ENCODE peak calls at places on chromosomes 1 and 21, in seven cellular contexts. H is ovary, Z is upper lobe of right lung, G is AG04450, C is brain microvascular endothelial cell, L is A673, R is neural progenitor cell. U is an unnamed sample.
A peak's percentile ranks its signal among the peaks of the same experiment; 100 is the strongest.

GRCh38 chr1:154178856-154179811 is 12.8 kb downstream of the TPM3 start:
- DNase-seq in H (no peak), Z (no peak), G (no peak), C (no peak), L (peak; percentile 54), R (peak; percentile 13), U (no peak)

GRCh38 chr1:11064942-11065341 is 5.1 kb upstream of the SRM start:
- DNase-seq in H (no peak), Z (no peak), G (no peak), C (no peak), L (no peak), R (no peak), U (no peak)

GRCh38 chr1:89987170-89987819 is 7.6 kb upstream of the ZNF326 start:
- DNase-seq in H (no peak), Z (no peak), G (peak; percentile 56), C (peak; percentile 69), L (peak; percentile 87), R (peak; percentile 61), U (peak; percentile 61)

GRCh38 chr1:116122955-116123757 is 12.0 kb downstream of the MAB21L3 start:
- DNase-seq in H (no peak), Z (peak; percentile 71), G (no peak), C (peak; percentile 82), L (no peak), R (no peak), U (peak; percentile 28)

GRCh38 chr1:245260116-245260882 is 105.5 kb downstream of the KIF26B start:
- DNase-seq in H (no peak), Z (no peak), G (no peak), C (no peak), L (no peak), R (no peak), U (no peak)

GRCh38 chr1:59926381-59927243 is at the start of gene CYP2J2:
- DNase-seq in H (no peak), Z (peak; percentile 81), G (no peak), C (no peak), L (peak; percentile 68), R (peak; percentile 65), U (peak; percentile 38)

GRCh38 chr1:2527553-2527860 is 1.1 kb upstream of the PANK4 start:
- DNase-seq in H (no peak), Z (no peak), G (no peak), C (no peak), L (no peak), R (no peak), U (no peak)

GRCh38 chr1:88549536-88549935 is 134.5 kb upstream of the PKN2 start:
- DNase-seq in H (no peak), Z (no peak), G (no peak), C (no peak), L (peak; percentile 42), R (no peak), U (no peak)

GRCh38 chr21:42263591-42264131 is 44.7 kb downstream of the ABCG1 start:
- DNase-seq in H (no peak), Z (peak; percentile 77), G (no peak), C (no peak), L (peak; percentile 20), R (peak; percentile 21), U (no peak)

GRCh38 chr1:3560199-3560955 is 50.9 kb downstream of the MEGF6 start:
- DNase-seq in H (no peak), Z (no peak), G (no peak), C (no peak), L (no peak), R (no peak), U (no peak)

GRCh38 chr1:1275836-1276235 is 2.2 kb upstream of the UBE2J2 start:
- DNase-seq in H (no peak), Z (no peak), G (no peak), C (peak; percentile 34), L (no peak), R (no peak), U (no peak)

GRCh38 chr1:162663589-162664030 is 31.3 kb downstream of the DDR2 start:
- DNase-seq in H (no peak), Z (no peak), G (no peak), C (peak; percentile 76), L (peak; percentile 96), R (peak; percentile 82), U (no peak)

GRCh38 chr1:18793164-18793563 is 66.3 kb downstream of the TAS1R2 start:
- DNase-seq in H (no peak), Z (no peak), G (no peak), C (no peak), L (no peak), R (no peak), U (no peak)

GRCh38 chr1:157025856-157026255 is 19.7 kb downstream of the ARHGEF11 start:
- DNase-seq in H (no peak), Z (no peak), G (no peak), C (no peak), L (no peak), R (no peak), U (no peak)

GRCh38 chr1:216805233-216805632 is 82.0 kb upstream of the ESRRG start:
- DNase-seq in H (no peak), Z (no peak), G (no peak), C (no peak), L (no peak), R (no peak), U (no peak)

GRCh38 chr1:30901798-30902652 is 6.5 kb downstream of the SDC3 start:
- DNase-seq in H (peak; percentile 49), Z (no peak), G (no peak), C (no peak), L (no peak), R (no peak), U (no peak)

GRCh38 chr1:161119017-161119378 is 1.1 kb downstream of the NIT1 start:
- DNase-seq in H (peak; percentile 49), Z (no peak), G (no peak), C (no peak), L (no peak), R (peak; percentile 22), U (no peak)

GRCh38 chr1:90717665-90718410 is 736 bp upstream of the BARHL2 start:
- DNase-seq in H (no peak), Z (no peak), G (no peak), C (no peak), L (peak; percentile 97), R (peak; percentile 91), U (no peak)

GRCh38 chr1:61083799-61084385 is 1.5 kb downstream of the NFIA start:
- DNase-seq in H (no peak), Z (no peak), G (no peak), C (no peak), L (peak; percentile 47), R (no peak), U (no peak)

GRCh38 chr1:218718977-218719376 is 373.8 kb downstream of the TGFB2 start:
- DNase-seq in H (no peak), Z (no peak), G (peak; percentile 86), C (peak; percentile 82), L (no peak), R (no peak), U (no peak)

DNA sequence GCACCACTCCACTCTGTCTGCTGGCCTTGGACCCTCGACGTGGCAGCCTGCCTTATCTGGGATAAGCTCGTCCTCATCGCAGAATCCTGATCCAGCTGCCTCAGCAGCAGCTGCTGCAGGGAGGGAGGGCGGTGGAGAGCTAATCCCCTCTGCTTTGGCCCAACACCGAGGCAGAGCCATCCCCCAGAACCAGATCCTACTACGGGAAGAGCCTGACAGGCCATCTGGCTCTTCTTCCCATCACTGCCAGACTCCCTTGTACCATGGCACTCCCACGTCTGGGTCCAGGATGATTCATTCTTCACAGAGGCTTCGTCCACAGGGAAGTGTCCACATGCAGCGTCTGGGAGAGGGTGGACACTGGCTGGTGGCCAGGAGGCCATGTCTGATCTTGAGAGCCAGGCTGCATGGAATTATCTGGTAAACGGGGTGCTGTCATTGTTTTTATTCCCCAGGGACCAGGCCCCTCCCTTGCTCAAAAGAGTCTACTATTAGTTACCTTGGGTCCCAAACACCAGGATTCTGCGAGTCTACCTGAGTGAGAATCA is 14.6 kb upstream of the PKP1 start:
- DNase-seq in H (no peak), Z (no peak), G (peak; percentile 48), C (peak; percentile 87), L (peak; percentile 74), R (peak; percentile 64), U (no peak)
- H3K27ac ChIP-seq in H (no peak overlapping the region), Z (no peak overlapping the region), G (peak overlapping the region; percentile 39), C (peak overlapping the region; percentile 67), L (peak overlapping the region; percentile 99), R (no peak overlapping the region), U (peak overlapping the region; percentile 86)

DNA sequence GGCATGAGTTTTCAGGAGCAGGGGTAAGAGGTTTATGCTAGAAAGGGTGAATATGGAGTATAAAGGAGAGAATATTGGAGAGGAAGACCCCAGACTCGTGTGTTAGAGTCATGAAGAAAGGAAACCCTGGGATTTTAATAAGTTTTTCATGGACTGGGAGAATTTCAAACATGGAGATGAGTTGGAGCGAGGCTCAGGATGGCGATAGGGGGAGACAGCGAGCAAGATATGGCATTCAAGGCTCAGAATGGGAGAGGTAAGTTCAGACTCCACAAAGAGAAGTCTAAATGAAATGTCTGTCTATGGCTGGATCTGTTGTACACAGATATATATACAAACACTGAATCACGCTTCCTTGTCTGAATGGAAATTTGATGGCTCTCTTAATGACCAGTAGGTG is 92.5 kb downstream of the LRRC40 start:
- DNase-seq in H (no peak), Z (no peak), G (no peak), C (no peak), L (peak; percentile 11), R (no peak), U (no peak)
- TF ChIP-seq CTCF in H (no peak), Z (no peak), G (no peak), C (peak; percentile 27), L (peak; percentile 48), R (peak; percentile 38), U (no peak)

DNA sequence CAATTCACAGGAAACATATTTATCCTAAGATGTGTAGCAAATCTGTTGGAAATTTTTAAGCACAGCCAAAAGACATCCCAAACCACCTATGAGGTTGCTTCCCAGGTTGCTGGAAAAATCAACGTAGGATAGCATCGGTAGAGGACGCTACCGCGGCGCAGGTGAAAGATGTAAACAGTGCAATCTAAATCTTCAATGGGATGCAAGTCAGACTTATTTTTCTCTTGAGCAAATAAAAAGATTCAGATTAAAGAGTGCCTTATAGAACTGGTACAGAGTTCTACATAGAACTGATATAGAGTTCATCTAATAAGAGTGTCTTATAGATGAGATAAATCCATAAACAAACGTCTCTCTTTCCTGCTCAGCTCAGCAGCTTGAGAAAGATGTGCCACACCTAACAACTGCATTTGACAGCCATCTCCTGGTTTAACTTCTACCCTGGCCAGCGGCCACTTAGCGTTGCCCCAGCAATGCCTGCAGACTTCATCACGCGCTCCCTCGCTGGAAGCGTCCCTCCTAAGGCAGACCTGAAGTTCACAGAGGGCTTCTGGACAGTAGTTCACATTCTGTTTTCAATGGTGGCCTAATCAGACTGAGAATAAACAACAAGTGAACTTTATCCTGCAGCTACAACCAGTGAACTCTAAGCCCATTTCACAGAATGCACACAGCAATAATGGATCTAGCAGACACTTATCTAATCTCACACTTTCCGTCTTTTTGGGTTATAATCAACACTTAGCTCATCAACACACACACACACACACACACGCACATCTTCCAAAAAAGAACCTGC is 164.5 kb downstream of the TOMM20 start:
- DNase-seq in H (no peak), Z (no peak), G (no peak), C (no peak), L (no peak), R (no peak), U (no peak)
- H3K27ac ChIP-seq in H (peak overlapping the region; percentile 60), Z (peak overlapping the region; percentile 83), G (peak overlapping the region; percentile 98), C (peak overlapping the region; percentile 100), L (no peak overlapping the region), R (no peak overlapping the region), U (no peak overlapping the region)

GRCh38 chr1:158117854-158118691 is 62.6 kb upstream of the CD1D start:
- DNase-seq in H (peak; percentile 51), Z (no peak), G (no peak), C (peak; percentile 38), L (peak; percentile 79), R (peak; percentile 77), U (no peak)
- TF ChIP-seq CTCF in H (peak; percentile 37), Z (peak; percentile 48), G (peak; percentile 80), C (peak; percentile 85), L (peak; percentile 67), R (peak; percentile 64), U (no peak)

U was measured in RWPE1.